ENCODE peak calls at places on chromosomes 13 and 19, in eight cellular contexts. Q is foreskin keratinocyte; K is neural crest cell; C is activated CD8-positive, alpha-beta T cell treated with anti-CD3 and anti-CD28 coated beads for 36 hours; H is neural progenitor cell; X is thyroid gland; O is colonic mucosa; N is foreskin fibroblast. Z is an unnamed sample.

GRCh38 chr13:75787249-75787940 is 151.3 kb downstream of the LMO7 start:
- DNase-seq in C (no peak), K (no peak), X (no peak), O (no peak), Q (no peak), N (peak), H (no peak), Z (peak)

GRCh38 chr13:80871481-80871880 is 530.6 kb upstream of the SPRY2 start:
- DNase-seq in C (no peak), H (no peak), X (no peak), O (no peak), N (peak), Q (peak), K (no peak), Z (no peak)

GRCh38 chr13:40665061-40665753 is 1.2 kb downstream of the FOXO1 start:
- DNase-seq in O (peak), X (peak), K (peak), Q (peak), N (no peak), H (peak), C (peak), Z (no peak)

GRCh38 chr19:58519087-58519354 is 589 bp downstream of the ZBTB45 start:
- DNase-seq in X (peak), C (peak), O (peak), N (peak), Q (peak), H (peak), K (peak), Z (peak)

GRCh38 chr19:55643003-55643732 is at the start of gene ZNF581:
- DNase-seq in Q (peak), H (peak), C (peak), X (peak), O (peak), N (peak), K (peak), Z (peak)

GRCh38 chr13:83879431-83880171 is 2.7 kb downstream of the SLITRK1 start:
- DNase-seq in K (no peak), N (no peak), C (no peak), Q (no peak), X (no peak), O (no peak), H (peak), Z (no peak)

GRCh38 chr13:73467103-73467502 is 408.3 kb downstream of the KLF5 start:
- DNase-seq in N (no peak), X (no peak), Q (peak), H (no peak), C (no peak), O (no peak), K (no peak), Z (peak)

GRCh38 chr19:58351996-58352755 is 1.1 kb downstream of the A1BG start:
- DNase-seq in Q (no peak), K (no peak), O (no peak), N (no peak), H (no peak), X (no peak), C (no peak), Z (no peak)

GRCh38 chr13:109844396-109844795 is 58.0 kb upstream of the IRS2 start:
- DNase-seq in Q (no peak), C (no peak), H (no peak), K (no peak), O (no peak), X (peak), N (peak), Z (peak)

GRCh38 chr13:56900549-56901279 is 240.0 kb upstream of the PRR20A start:
- DNase-seq in C (no peak), N (no peak), H (no peak), Q (no peak), X (no peak), O (no peak), K (no peak), Z (no peak)

GRCh38 chr13:57630661-57631606 is 610 bp upstream of the PCDH17 start:
- DNase-seq in N (no peak), H (peak), X (no peak), C (peak), O (no peak), Q (peak), K (peak), Z (peak)

GRCh38 chr19:6015841-6016545 is 38.1 kb upstream of the RANBP3 start:
- DNase-seq in K (no peak), X (no peak), N (no peak), C (no peak), Q (no peak), O (no peak), H (no peak), Z (no peak)

GRCh38 chr19:6020166-6020967 is 42.4 kb upstream of the RANBP3 start:
- DNase-seq in Q (no peak), X (no peak), C (no peak), N (no peak), O (no peak), H (no peak), K (no peak), Z (no peak)

GRCh38 chr19:6017576-6017975 is 39.6 kb upstream of the RANBP3 start:
- DNase-seq in Q (no peak), N (no peak), K (no peak), C (no peak), O (no peak), X (no peak), H (no peak), Z (no peak)

GRCh38 chr19:6020972-6021805 is 43.2 kb upstream of the RANBP3 start:
- DNase-seq in H (no peak), X (no peak), C (no peak), O (no peak), K (no peak), Q (no peak), N (no peak), Z (no peak)

DNA sequence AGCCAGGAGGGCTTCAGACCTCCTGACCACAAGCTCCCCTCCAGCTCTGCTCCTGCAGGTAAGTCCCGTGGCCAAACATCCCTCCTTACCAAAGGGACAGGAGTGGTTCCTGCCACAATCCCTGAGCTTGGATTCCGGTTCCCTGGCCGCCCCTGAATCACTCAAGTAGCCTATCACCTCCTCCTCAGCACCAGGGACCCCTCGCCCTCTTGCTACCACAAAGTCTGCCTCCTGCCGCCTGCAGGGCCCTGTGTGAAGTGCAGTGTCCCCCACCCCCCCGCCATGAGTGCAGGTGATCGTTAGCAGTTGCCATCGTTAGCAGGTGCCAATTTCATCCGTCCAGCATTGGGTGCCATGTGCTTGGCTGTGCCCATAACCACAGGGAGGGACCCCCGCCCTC is 40.8 kb upstream of the RANBP3 start:
- DNase-seq in K (no peak), Q (no peak), O (no peak), X (no peak), N (no peak), H (peak), C (peak), Z (no peak)
- TF ChIP-seq CTCF in K (no peak), Q (no peak), O (no peak), X (no peak), N (no peak), H (peak), C (no peak), Z (peak)

DNA sequence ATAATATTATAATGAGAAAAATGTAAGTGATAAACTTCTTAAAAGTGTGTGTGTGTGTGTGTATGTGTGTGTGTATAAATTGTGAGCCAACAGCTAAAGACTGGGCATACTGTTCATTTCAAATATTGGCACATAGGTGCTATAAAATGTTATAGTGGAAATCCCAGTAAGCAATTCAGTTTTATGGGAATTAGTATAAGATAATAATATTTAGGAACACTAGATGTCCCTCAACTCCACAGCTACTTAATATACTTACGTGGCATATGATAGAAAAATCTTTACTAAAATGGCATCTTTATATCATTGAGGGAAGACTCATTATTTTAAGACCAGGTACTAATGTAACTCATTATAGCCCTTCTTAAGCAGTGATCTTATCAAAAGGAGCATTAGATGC is 266.3 kb downstream of the MAB21L1 start:
- DNase-seq in H (no peak), K (no peak), O (no peak), X (no peak), C (no peak), N (peak), Q (no peak), Z (no peak)
- TF ChIP-seq CTCF in H (no peak), K (no peak), O (no peak), X (no peak), C (no peak), N (no peak), Q (peak), Z (peak)

DNA sequence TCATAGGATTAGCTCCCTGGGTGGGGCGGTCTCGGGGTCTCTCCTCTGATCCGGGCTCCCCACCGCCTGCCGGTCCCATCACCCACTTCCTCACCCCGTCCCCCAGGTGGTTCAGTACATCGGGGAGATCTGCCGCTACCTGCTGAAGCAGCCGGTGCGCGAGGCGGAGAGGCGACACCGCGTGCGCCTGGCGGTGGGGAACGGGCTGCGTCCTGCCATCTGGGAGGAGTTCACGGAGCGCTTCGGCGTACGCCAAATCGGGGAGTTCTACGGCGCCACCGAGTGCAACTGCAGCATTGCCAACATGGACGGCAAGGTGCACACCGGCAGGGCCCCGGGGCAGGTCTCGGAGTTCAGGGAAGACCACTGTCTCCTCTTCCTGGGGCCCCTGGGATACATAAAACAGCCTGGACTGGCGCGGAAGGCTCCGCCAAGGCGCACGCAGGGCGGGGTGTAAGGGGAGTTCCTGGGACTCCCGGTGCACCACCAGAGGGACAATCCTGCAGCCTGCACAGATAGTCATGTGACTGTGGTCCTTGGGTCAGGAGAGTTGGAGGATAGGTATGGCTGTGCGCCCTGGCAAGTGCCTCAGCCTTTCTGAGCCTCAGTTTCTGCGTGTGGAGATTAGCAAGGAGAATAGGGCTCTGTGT is 14.2 kb upstream of the PGLS start:
- DNase-seq in X (no peak), C (no peak), Q (no peak), N (no peak), O (peak), K (no peak), H (no peak), Z (no peak)
- TF ChIP-seq CTCF in X (no peak), C (no peak), Q (no peak), N (no peak), O (no peak), K (no peak), H (no peak), Z (no peak)

DNA sequence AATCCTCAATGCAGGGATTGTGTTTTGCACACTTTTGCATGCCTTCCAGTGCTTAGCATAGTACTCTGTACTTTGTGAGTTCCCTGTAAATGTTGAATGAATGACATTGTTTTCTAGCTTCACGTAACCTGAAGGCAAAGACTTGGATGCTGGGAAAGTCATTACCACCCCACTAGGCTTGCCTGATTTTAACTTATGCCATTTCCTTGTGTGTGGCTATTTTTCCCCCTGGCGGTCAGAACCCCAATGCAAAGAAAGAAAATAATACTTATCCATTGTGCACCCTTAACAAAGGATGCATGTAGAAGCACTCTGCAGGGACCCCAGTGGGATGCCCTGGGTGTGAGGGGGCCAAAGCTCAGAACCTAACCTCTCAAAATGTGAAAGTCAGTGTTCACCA is 1.2 kb upstream of the ENOX1 start:
- DNase-seq in Q (peak), N (peak), O (no peak), K (peak), H (peak), X (no peak), C (no peak), Z (peak)
- TF ChIP-seq CTCF in Q (peak), N (peak), O (no peak), K (no peak), H (peak), X (no peak), C (no peak), Z (peak)

DNA sequence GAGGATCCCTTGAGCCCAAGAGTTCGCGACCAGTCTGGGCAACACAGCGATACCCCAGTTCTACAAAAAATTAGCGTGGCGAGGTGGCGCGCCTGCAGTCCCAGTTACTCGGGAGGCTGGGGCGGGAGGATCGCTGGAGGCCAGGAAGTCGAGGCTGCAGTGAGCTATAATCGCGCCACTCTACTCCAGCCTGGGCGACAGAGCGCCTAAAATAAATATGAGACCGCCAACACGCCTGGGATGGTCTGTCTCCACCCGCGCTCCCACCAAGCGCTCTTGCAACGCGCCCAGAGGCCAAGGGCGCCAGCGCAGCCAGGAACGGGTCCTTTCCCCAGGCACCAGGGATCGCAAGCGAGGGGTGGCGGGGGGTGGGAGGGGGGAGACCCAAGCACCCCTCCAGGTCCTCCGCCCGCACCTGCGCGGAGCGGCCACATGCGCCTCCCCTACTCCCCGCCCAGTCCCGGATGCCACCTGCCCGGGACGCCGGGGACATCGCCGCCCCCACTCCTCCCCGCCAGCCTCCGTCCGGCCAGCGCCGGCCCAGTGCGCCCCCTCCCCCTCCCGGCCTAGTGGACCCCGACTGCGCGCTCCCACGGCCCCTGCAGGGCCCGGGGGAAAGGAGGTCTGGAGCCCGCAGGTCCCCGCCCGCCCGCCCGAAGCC is 441 bp downstream of the RHPN2 start:
- DNase-seq in H (no peak), O (peak), N (no peak), X (peak), Q (no peak), C (peak), K (no peak), Z (no peak)
- TF ChIP-seq CTCF in H (no peak), O (no peak), N (no peak), X (no peak), Q (no peak), C (no peak), K (peak), Z (no peak)

DNA sequence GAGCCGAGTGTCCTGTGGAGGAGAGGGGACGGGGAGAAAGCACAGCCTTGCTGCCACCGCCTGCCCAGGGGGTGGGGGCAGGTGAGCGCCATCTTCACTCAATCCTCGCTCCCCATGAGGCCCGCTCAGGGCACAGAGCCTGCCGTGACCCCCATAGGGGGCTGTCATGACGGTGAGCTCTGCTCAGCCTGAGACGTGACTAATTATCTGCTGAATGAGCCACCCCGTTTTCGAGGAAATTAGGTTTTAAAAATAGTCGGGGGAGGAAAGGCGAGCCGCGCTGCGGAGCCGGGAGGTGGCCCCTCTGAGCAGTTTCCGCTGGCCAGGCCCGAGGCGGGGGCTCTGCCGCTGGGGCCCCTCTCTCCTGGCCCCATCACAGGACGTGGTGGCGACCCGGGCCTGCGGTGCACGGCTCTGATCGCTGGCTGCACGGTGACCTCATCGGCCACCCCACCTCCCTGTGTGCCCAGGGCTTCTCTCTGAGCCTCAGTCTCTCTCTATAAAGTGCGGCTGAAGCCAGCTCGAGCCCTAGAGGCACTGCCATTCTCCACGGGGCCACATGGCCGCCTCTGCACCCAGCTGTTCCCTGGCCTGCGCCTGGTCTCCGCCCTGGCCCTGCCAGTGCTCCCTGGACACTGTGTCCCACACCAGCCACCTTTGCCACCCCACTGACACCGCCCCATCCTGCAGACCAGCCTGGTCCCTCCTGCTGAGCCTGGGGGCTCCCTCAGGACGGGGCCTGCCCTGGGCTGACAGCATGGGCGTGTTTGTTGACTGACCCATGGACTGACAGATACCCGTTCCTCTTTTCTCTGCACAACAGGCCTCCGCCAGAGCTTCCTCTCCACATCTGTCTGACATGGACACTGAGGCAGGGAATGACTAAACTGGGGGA is 28.3 kb downstream of the PIP5K1C start:
- DNase-seq in H (no peak), X (no peak), C (peak), O (no peak), K (no peak), Q (no peak), N (no peak), Z (peak)
- TF ChIP-seq CTCF in H (no peak), X (no peak), C (peak), O (no peak), K (no peak), Q (no peak), N (no peak), Z (peak)

GRCh38 chr19:48636859-48637448 is at the start of gene DBP:
- DNase-seq in K (no peak), H (no peak), X (peak), O (no peak), Q (no peak), C (peak), N (no peak), Z (no peak)
- TF ChIP-seq CTCF in K (no peak), H (peak), X (peak), O (no peak), Q (peak), C (peak), N (no peak), Z (peak)